ENCODE peak calls at places on chromosomes 16 and 17, in ten cellular contexts. N is cardiac muscle cell, X is adrenal gland, A is breast epithelium, Y is A549, R is SJSA1, M is left lung, E is spleen, C is neural progenitor cell, Q is mesendoderm. H is an unnamed sample.
A peak's percentile ranks its signal among the peaks of the same experiment; 100 is the strongest.

GRCh38 chr16:3065742-3066439 is 451 bp downstream of the IL32 start:
- DNase-seq in C (no peak), A (no peak), R (no peak), X (no peak), N (no peak), M (peak; percentile 79), Y (no peak), E (peak; percentile 76), Q (no peak), H (no peak)

GRCh38 chr17:5500804-5501391 is 14.5 kb downstream of the MIS12 start:
- DNase-seq in N (peak; percentile 90), E (peak; percentile 94), C (peak; percentile 100), X (peak; percentile 70), R (peak; percentile 90), M (peak; percentile 86), Y (peak; percentile 91), Q (peak; percentile 98), A (peak; percentile 67), H (peak; percentile 92)

GRCh38 chr16:24883714-24884151 is 38.0 kb downstream of the SLC5A11 start:
- DNase-seq in R (no peak), N (no peak), Y (no peak), E (peak; percentile 16), M (no peak), A (no peak), Q (peak; percentile 22), X (no peak), C (no peak), H (no peak)

GRCh38 chr17:38322156-38322779 is 21.5 kb downstream of the GPR179 start:
- DNase-seq in N (peak; percentile 59), E (peak; percentile 91), M (peak; percentile 88), Q (peak; percentile 71), R (peak; percentile 71), X (peak; percentile 63), Y (peak; percentile 88), C (peak; percentile 67), A (no peak), H (peak; percentile 88)

GRCh38 chr17:73335591-73336503 is 24.0 kb upstream of the CDC42EP4 start:
- DNase-seq in N (no peak), C (no peak), Y (no peak), M (peak; percentile 39), E (no peak), Q (no peak), R (no peak), X (no peak), A (no peak), H (no peak)

GRCh38 chr17:69030145-69030544 is 30.6 kb downstream of the ABCA9 start:
- DNase-seq in A (no peak), N (no peak), M (no peak), X (no peak), C (no peak), E (no peak), R (no peak), Q (peak; percentile 33), Y (no peak), H (no peak)

GRCh38 chr16:89096768-89097527 is 3.3 kb downstream of the ACSF3 start:
- DNase-seq in A (no peak), Q (no peak), N (no peak), M (peak; percentile 75), Y (no peak), E (peak; percentile 74), C (no peak), R (no peak), X (no peak), H (no peak)

GRCh38 chr17:78325076-78325712 is 34.7 kb downstream of the SOCS3 start:
- DNase-seq in M (peak; percentile 36), X (peak; percentile 86), Y (no peak), R (peak; percentile 84), Q (peak; percentile 62), E (no peak), C (peak; percentile 34), A (no peak), N (peak; percentile 72), H (peak; percentile 80)

GRCh38 chr17:48244121-48244711 is 136.7 kb downstream of the SNX11 start:
- DNase-seq in Q (peak; percentile 93), M (no peak), C (no peak), E (no peak), A (no peak), N (peak; percentile 46), X (no peak), Y (peak; percentile 38), R (no peak), H (no peak)

GRCh38 chr17:1546292-1546922 is 16.2 kb downstream of the PITPNA start:
- DNase-seq in A (no peak), E (no peak), Y (no peak), X (no peak), C (no peak), M (no peak), Q (no peak), N (no peak), R (no peak), H (no peak)

GRCh38 chr17:45855691-45856315 is 11.1 kb downstream of the SPPL2C start:
- DNase-seq in A (no peak), Y (no peak), M (no peak), Q (no peak), C (no peak), R (no peak), E (no peak), N (no peak), X (no peak), H (no peak)

GRCh38 chr17:2171725-2172446 is 117.0 kb downstream of the HIC1 start:
- DNase-seq in Q (peak; percentile 66), Y (no peak), R (peak; percentile 84), C (no peak), M (no peak), E (no peak), A (peak; percentile 72), X (peak; percentile 86), N (peak; percentile 99), H (peak; percentile 85)

GRCh38 chr17:49755681-49756283 is 8.1 kb downstream of the FAM117A start:
- DNase-seq in C (no peak), N (no peak), Q (no peak), X (no peak), A (no peak), Y (no peak), M (no peak), R (no peak), E (no peak), H (no peak)
- H3K4me1 ChIP-seq in C (no peaks in the 10 kb centered on the region), N (peaks cover 14% of the 10 kb centered on the region), Q (no peaks in the 10 kb centered on the region), X (no peaks in the 10 kb centered on the region), A (no peaks in the 10 kb centered on the region), Y (no peaks in the 10 kb centered on the region), M (no peaks in the 10 kb centered on the region), R (peaks cover 4% of the 10 kb centered on the region), E (peaks cover 26% of the 10 kb centered on the region), H (no peaks in the 10 kb centered on the region)

DNA sequence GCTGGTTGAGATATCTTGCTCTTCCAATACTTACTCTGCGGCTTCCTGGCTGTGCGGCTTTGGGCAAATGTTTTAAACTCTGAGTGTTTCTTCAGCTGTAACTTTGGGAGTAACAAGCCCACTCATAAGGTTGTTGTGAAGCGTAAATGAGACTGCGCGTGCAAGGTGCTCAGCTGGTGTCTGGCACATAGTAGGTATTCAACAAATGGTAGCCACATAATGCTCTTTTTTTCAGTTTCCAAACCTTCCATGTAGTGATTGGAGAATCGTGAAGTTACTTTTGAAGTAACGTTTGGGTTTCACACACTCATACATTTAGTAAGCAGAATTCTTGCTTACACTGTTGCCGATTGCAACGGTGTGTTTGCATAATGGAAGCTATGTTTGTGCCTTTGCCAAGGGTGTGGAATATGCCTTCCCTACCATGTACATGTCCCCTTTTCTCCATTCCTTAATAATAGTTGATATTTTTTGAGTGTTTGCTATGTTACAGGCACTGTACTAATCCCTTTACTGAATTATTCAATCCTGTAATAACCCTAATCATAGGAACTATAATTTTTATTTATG is 829 bp downstream of the DHRS7B start:
- DNase-seq in Q (no peak), A (no peak), C (no peak), X (no peak), M (no peak), E (no peak), R (no peak), N (peak; percentile 17), Y (no peak), H (no peak)
- H3K4me3 ChIP-seq in Q (peak overlapping the region; percentile 83), A (peak overlapping the region; percentile 79), C (peak overlapping the region; percentile 69), X (peak overlapping the region; percentile 19), M (peak overlapping the region; percentile 69), E (peak overlapping the region; percentile 75), R (peak overlapping the region; percentile 79), N (peak overlapping the region; percentile 77), Y (peak overlapping the region; percentile 83), H (peak overlapping the region; percentile 53)

GRCh38 chr17:33091271-33091670 is 99.6 kb downstream of the SPACA3 start:
- DNase-seq in N (no peak), C (no peak), E (no peak), Y (no peak), X (no peak), A (no peak), M (no peak), R (no peak), Q (no peak), H (no peak)
- H3K27ac ChIP-seq in N (no peak overlapping the region), C (no peak overlapping the region), E (no peak overlapping the region), Y (no peak overlapping the region), X (no peak overlapping the region), A (no peak overlapping the region), M (no peak overlapping the region), R (no peak overlapping the region), Q (no peak overlapping the region), H (no peak overlapping the region)

GRCh38 chr17:82237746-82238561 is 9.1 kb downstream of the SLC16A3 start:
- DNase-seq in A (no peak), C (no peak), M (peak; percentile 79), Y (no peak), R (no peak), Q (no peak), X (no peak), E (peak; percentile 77), N (no peak), H (peak; percentile 77)

GRCh38 chr17:82239926-82240505 is 11.2 kb downstream of the SLC16A3 start:
- DNase-seq in Y (no peak), C (no peak), R (no peak), A (no peak), Q (no peak), N (no peak), E (peak; percentile 80), X (peak; percentile 93), M (peak; percentile 82), H (no peak)

GRCh38 chr17:82239401-82239925 is 10.6 kb downstream of the SLC16A3 start:
- DNase-seq in X (no peak), M (peak; percentile 75), A (no peak), Q (no peak), R (no peak), Y (no peak), N (no peak), C (no peak), E (no peak), H (no peak)

GRCh38 chr17:82237083-82237745 is 8.4 kb downstream of the SLC16A3 start:
- DNase-seq in M (peak; percentile 82), A (no peak), E (peak; percentile 85), C (no peak), Y (no peak), N (no peak), R (no peak), X (no peak), Q (no peak), H (no peak)

DNA sequence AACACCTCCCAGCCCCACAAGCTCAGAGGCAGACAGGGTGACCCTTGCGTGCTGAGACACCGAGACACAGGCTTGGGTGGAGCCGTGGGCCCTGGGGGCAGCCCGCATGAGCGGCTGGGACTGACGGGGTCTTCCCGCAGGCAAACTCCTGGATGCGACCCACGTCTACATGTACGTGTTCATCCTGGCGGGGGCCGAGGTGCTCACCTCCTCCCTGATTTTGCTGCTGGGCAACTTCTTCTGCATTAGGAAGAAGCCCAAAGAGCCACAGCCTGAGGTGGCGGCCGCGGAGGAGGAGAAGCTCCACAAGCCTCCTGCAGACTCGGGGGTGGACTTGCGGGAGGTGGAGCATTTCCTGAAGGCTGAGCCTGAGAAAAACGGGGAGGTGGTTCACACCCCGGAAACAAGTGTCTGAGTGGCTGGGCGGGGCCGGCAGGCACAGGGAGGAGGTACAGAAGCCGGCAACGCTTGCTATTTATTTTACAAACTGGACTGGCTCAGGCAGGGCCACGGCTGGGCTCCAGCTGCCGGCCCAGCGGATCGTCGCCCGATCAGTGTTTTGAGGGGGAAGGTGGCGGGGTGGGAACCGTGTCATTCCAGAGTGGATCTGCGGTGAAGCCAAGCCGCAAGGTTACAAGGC is 9.8 kb downstream of the SLC16A3 start:
- DNase-seq in Y (no peak), M (peak; percentile 94), E (peak; percentile 90), A (peak; percentile 89), X (peak; percentile 69), Q (no peak), N (peak; percentile 84), C (no peak), R (no peak), H (peak; percentile 85)
- H3K4me1 ChIP-seq in Y (peaks cover 88% of the 10 kb centered on the region), M (peaks cover 62% of the 10 kb centered on the region), E (peaks cover 62% of the 10 kb centered on the region), A (peaks cover 54% of the 10 kb centered on the region), X (peaks cover 73% of the 10 kb centered on the region), Q (no peaks in the 10 kb centered on the region), N (peaks cover 65% of the 10 kb centered on the region), C (peaks cover 16% of the 10 kb centered on the region), R (peaks cover 80% of the 10 kb centered on the region), H (no peaks in the 10 kb centered on the region)

H was measured in aorta.